ENCODE peak calls at places on chromosomes 3 and 15, in eight cellular contexts. K is PC-3, G is OCI-LY7, Q is neural progenitor cell, F is DND-41, Z is PC-9, J is H9, N is fibroblast of lung. P is an unnamed sample. For H4K20me1 and H3K4me1, the result is how much of the 10 kb centered on the place peaks cover.

GRCh38 chr3:189756651-189757078 is 125.5 kb downstream of the TP63 start:
- DNase-seq in K (peak), G (no peak), Q (no peak), F (no peak), Z (peak), J (no peak), N (peak), P (no peak)

GRCh38 chr15:55247276-55247675 is 42.3 kb downstream of the RAB27A start:
- DNase-seq in K (no peak), G (no peak), Q (no peak), F (no peak), Z (no peak), J (no peak), N (no peak), P (no peak)

GRCh38 chr3:110568246-110568645 is 503.4 kb upstream of the NECTIN3 start:
- DNase-seq in K (peak), G (no peak), Q (no peak), F (no peak), Z (peak), J (no peak), N (peak), P (no peak)

GRCh38 chr3:152235709-152236298 is 32.9 kb upstream of the MBNL1 start:
- DNase-seq in K (no peak), G (no peak), Q (no peak), F (no peak), Z (peak), J (no peak), N (peak), P (no peak)

GRCh38 chr3:65484964-65485363 is 553.8 kb downstream of the MAGI1 start:
- DNase-seq in K (peak), G (no peak), Q (no peak), F (no peak), Z (no peak), J (no peak), N (peak), P (no peak)

GRCh38 chr3:143121240-143122088 is 1.9 kb downstream of the CHST2 start:
- DNase-seq in K (peak), G (peak), Q (no peak), F (peak), Z (no peak), J (peak), N (peak), P (peak)

GRCh38 chr3:158659454-158660237 is 12.8 kb downstream of the LXN start:
- DNase-seq in K (peak), G (peak), Q (peak), F (peak), Z (peak), J (peak), N (peak), P (peak)

GRCh38 chr15:31352283-31352880 is 25.7 kb downstream of the KLF13 start:
- DNase-seq in K (no peak), G (no peak), Q (no peak), F (no peak), Z (no peak), J (no peak), N (peak), P (no peak)

GRCh38 chr3:171383206-171384018 is 76.8 kb downstream of the TNIK start:
- DNase-seq in K (no peak), G (no peak), Q (peak), F (no peak), Z (peak), J (no peak), N (peak), P (no peak)

GRCh38 chr15:69325456-69325971 is 26.8 kb downstream of the PAQR5 start:
- DNase-seq in K (no peak), G (no peak), Q (no peak), F (no peak), Z (no peak), J (no peak), N (no peak), P (no peak)

GRCh38 chr3:138941259-138941885 is 5.6 kb downstream of the FOXL2 start:
- DNase-seq in K (peak), G (peak), Q (peak), F (peak), Z (peak), J (peak), N (peak), P (peak)

GRCh38 chr3:30400924-30401323 is 205.5 kb upstream of the TGFBR2 start:
- DNase-seq in K (no peak), G (no peak), Q (no peak), F (no peak), Z (no peak), J (no peak), N (peak), P (no peak)

GRCh38 chr15:87123676-87124382 is 1044.2 kb downstream of the AGBL1 start:
- DNase-seq in K (no peak), G (no peak), Q (no peak), F (no peak), Z (no peak), J (no peak), N (no peak), P (no peak)

GRCh38 chr3:11604139-11604895 is 39.4 kb downstream of the VGLL4 start:
- DNase-seq in K (no peak), G (peak), Q (no peak), F (no peak), Z (no peak), J (no peak), N (peak), P (peak)

GRCh38 chr3:143168518-143169192 is 49.1 kb downstream of the CHST2 start:
- DNase-seq in K (peak), G (no peak), Q (no peak), F (no peak), Z (no peak), J (no peak), N (peak), P (no peak)

GRCh38 chr3:51396401-51396800 is 5.3 kb downstream of the RBM15B start:
- DNase-seq in K (no peak), G (no peak), Q (no peak), F (no peak), Z (no peak), J (no peak), N (no peak), P (peak)

GRCh38 chr3:140832883-140833282 is 108.8 kb upstream of the SLC25A36 start:
- DNase-seq in K (no peak), G (peak), Q (no peak), F (no peak), Z (no peak), J (no peak), N (no peak), P (no peak)

GRCh38 chr3:67875338-67875737 is 220.9 kb upstream of the SUCLG2 start:
- DNase-seq in K (peak), G (no peak), Q (no peak), F (no peak), Z (no peak), J (no peak), N (no peak), P (no peak)

GRCh38 chr3:112197131-112197530 is 64.1 kb upstream of the GCSAM start:
- DNase-seq in K (no peak), G (no peak), Q (peak), F (no peak), Z (no peak), J (no peak), N (no peak), P (no peak)

GRCh38 chr3:170809021-170809974 is 60.7 kb downstream of the RPL22L1 start:
- DNase-seq in K (peak), G (peak), Q (peak), F (peak), Z (peak), J (peak), N (peak), P (peak)

GRCh38 chr3:13716540-13717221 is 163.2 kb downstream of the WNT7A start:
- DNase-seq in K (no peak), G (no peak), Q (no peak), F (no peak), Z (no peak), J (peak), N (no peak), P (no peak)

GRCh38 chr15:82802497-82802896 is 3.4 kb downstream of the FSD2 start:
- DNase-seq in K (no peak), G (no peak), Q (no peak), F (no peak), Z (no peak), J (no peak), N (no peak), P (peak)

GRCh38 chr3:172655388-172655787 is 55.5 kb downstream of the NCEH1 start:
- DNase-seq in K (no peak), G (no peak), Q (no peak), F (no peak), Z (no peak), J (no peak), N (no peak), P (no peak)

GRCh38 chr3:48661501-48662139 is 1.1 kb downstream of the CELSR3 start:
- DNase-seq in K (peak), G (peak), Q (peak), F (peak), Z (no peak), J (peak), N (peak), P (peak)

GRCh38 chr15:47862402-47862801 is 145.1 kb downstream of the SEMA6D start:
- DNase-seq in K (no peak), G (no peak), Q (no peak), F (no peak), Z (no peak), J (no peak), N (no peak), P (no peak)

DNA sequence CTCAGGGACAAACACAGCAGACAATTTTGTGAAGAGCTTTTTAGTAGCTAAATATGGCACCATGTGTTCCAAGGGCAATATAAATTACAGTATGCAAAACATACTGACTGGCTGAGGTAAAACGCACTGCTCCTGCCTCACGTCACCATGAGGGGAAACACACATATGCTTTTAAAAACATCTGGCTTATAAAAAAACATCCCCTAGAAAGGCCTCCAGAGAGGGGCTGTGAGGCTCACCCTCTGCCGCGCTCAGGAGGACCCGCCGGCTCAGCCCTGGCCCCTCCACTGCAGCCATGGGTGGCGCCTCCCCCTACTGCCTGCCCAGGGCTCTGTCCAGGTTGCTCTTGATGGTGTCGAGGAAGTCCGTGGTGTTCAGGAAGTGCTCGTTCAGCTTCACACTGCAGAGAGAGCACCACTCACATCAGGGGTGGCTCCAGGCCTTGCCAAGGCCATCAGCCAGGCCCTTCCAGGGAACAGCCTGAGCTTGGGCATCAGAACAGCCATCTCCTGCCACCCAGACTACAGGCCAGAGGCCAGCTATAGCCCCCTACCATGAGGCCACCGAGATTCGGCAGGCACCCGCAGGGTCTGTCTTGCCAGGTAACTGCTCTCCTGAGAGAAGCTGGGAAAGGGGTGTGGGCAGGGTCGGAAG is 18.2 kb downstream of the IDH2 start:
- DNase-seq in K (no peak), G (peak), Q (no peak), F (no peak), Z (no peak), J (no peak), N (no peak), P (peak)
- H4K20me1 ChIP-seq in K (under half), G (under half), Q (under half), F (under half), Z (under half), J (under half), N (under half), P (under half)

GRCh38 chr3:63387568-63387967 is 109.5 kb downstream of the SYNPR start:
- DNase-seq in K (peak), G (no peak), Q (no peak), F (no peak), Z (no peak), J (no peak), N (peak), P (no peak)

GRCh38 chr3:63386568-63386967 is 108.5 kb downstream of the SYNPR start:
- DNase-seq in K (no peak), G (no peak), Q (peak), F (no peak), Z (no peak), J (peak), N (peak), P (no peak)

GRCh38 chr3:63383040-63383439 is 104.9 kb downstream of the SYNPR start:
- DNase-seq in K (no peak), G (no peak), Q (no peak), F (no peak), Z (no peak), J (no peak), N (no peak), P (no peak)

GRCh38 chr3:63384382-63384781 is 106.3 kb downstream of the SYNPR start:
- DNase-seq in K (no peak), G (no peak), Q (no peak), F (no peak), Z (no peak), J (no peak), N (no peak), P (no peak)

GRCh38 chr3:63385629-63386028 is 107.5 kb downstream of the SYNPR start:
- DNase-seq in K (no peak), G (no peak), Q (no peak), F (no peak), Z (no peak), J (no peak), N (no peak), P (no peak)
- H3K4me1 ChIP-seq in K (under half), G (under half), Q (under half), F (under half), Z (under half), J (under half), N (under half), P (under half)

GRCh38 chr15:90535254-90535653 is 5.5 kb downstream of the CRTC3 start:
- DNase-seq in K (no peak), G (no peak), Q (no peak), F (no peak), Z (no peak), J (no peak), N (no peak), P (no peak)

GRCh38 chr15:90540768-90541167 is 11.0 kb downstream of the CRTC3 start:
- DNase-seq in K (no peak), G (no peak), Q (no peak), F (no peak), Z (no peak), J (no peak), N (no peak), P (no peak)

GRCh38 chr15:90545095-90545494 is 15.4 kb downstream of the CRTC3 start:
- DNase-seq in K (peak), G (no peak), Q (no peak), F (no peak), Z (no peak), J (no peak), N (no peak), P (no peak)

GRCh38 chr15:90539789-90540188 is 10.1 kb downstream of the CRTC3 start:
- DNase-seq in K (no peak), G (no peak), Q (no peak), F (no peak), Z (no peak), J (no peak), N (no peak), P (no peak)
- H4K20me1 ChIP-seq in K (under half), G (under half), Q (under half), F (under half), Z (under half), J (under half), N (under half), P (under half)

GRCh38 chr3:50164481-50164880 is 9.4 kb downstream of the SEMA3F start:
- DNase-seq in K (no peak), G (no peak), Q (no peak), F (no peak), Z (no peak), J (no peak), N (no peak), P (no peak)
- H3K4me1 ChIP-seq in K (half or more), G (under half), Q (half or more), F (under half), Z (under half), J (under half), N (under half), P (under half)

GRCh38 chr15:85777291-85778106 is 17.2 kb downstream of the KLHL25 start:
- DNase-seq in K (no peak), G (no peak), Q (no peak), F (no peak), Z (no peak), J (no peak), N (no peak), P (no peak)
- H4K20me1 ChIP-seq in K (under half), G (under half), Q (half or more), F (under half), Z (under half), J (under half), N (under half), P (under half)

P was measured in Karpas-422.